ENCODE peak calls at places on chromosome 22, in eight cellular contexts. R, U, N, Q, M, Y, T and C are unnamed samples. For H3K36me3, the result is how much of the 10 kb centered on the place peaks cover.

GRCh38 chr22:26669060-26669481 is 11.7 kb downstream of the MIAT start:
- DNase-seq in R (no peak), U (no peak), N (no peak), Q (peak), M (no peak), Y (no peak), T (no peak), C (peak)

GRCh38 chr22:26127126-26127525 is 42.1 kb upstream of the SEZ6L start:
- DNase-seq in R (no peak), U (no peak), N (no peak), Q (no peak), M (no peak), Y (no peak), T (no peak), C (no peak)

GRCh38 chr22:25668437-25668836 is 73.6 kb upstream of the MYO18B start:
- DNase-seq in R (no peak), U (no peak), N (no peak), Q (no peak), M (peak), Y (no peak), T (no peak), C (no peak)

GRCh38 chr22:24427500-24428164 is at the start of gene ADORA2A:
- DNase-seq in R (no peak), U (no peak), N (no peak), Q (no peak), M (no peak), Y (peak), T (no peak), C (no peak)

GRCh38 chr22:33476716-33477115 is 418.5 kb upstream of the SYN3 start:
- DNase-seq in R (no peak), U (no peak), N (no peak), Q (peak), M (no peak), Y (no peak), T (peak), C (no peak)

GRCh38 chr22:45306139-45306538 is 3.6 kb upstream of the FAM118A start:
- DNase-seq in R (no peak), U (no peak), N (no peak), Q (no peak), M (no peak), Y (no peak), T (no peak), C (no peak)

GRCh38 chr22:26589845-26590524 is at the start of gene TPST2:
- DNase-seq in R (peak), U (peak), N (peak), Q (peak), M (peak), Y (peak), T (peak), C (peak)

GRCh38 chr22:49865156-49865555 is 11.5 kb downstream of the ZBED4 start:
- DNase-seq in R (no peak), U (no peak), N (no peak), Q (no peak), M (no peak), Y (no peak), T (no peak), C (no peak)

GRCh38 chr22:23064381-23065068 is 5.8 kb upstream of the GNAZ start:
- DNase-seq in R (no peak), U (peak), N (peak), Q (no peak), M (no peak), Y (no peak), T (no peak), C (no peak)

DNA sequence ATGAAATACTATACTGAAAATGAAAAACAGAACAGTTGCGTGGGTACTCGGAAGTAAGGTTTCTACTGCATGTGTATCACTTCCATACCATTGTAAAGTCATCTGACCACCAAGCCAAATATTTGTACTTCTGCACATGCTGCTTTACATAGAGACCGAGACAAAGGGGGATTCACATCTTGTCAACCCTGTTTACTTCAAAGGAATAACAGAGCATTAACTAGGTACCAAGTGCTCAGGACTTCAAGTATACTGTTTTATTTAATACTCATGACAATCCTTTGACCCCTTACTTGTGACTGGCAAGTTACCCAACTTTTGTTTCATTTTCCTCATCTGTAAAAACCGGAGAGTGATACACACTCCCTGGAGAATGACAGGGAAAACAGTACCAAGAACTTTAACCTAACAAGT is 9.9 kb downstream of the MAPK1 start:
- DNase-seq in R (no peak), U (no peak), N (no peak), Q (no peak), M (no peak), Y (no peak), T (no peak), C (no peak)
- H3K4me3 ChIP-seq in R (no peak), U (no peak), N (no peak), Q (no peak), M (no peak), Y (no peak), T (no peak), C (no peak)

DNA sequence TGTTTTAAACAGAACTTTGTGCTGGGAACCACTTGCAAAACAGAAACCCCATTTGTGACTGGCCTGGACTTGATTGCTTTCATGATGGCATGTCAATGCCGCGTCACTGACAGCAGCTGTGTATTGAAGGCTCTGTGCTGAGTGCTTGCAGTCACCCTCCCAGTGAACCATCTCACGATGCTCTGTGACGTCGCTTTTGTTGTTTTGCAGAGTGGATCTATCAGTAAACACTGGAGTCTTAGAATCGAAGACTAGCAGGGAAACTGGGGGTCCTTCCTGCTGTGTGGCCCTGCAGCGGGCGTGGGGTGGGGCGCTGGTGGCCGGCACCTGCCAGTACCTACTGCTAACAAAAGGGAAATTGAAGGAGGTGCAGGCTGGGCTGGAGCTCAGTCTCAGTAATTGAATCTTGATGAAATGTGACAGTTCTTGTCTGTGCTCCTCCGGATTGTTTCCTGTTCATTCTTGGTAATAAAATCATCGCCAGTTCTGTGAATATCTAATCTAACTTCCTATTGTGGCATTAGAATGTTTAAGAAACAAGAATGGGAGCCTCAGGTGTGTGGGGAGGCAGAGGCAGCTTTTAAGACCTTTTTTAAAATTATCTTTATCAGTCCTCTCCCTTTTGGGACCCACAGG is 50.5 kb upstream of the PARVG start:
- DNase-seq in R (no peak), U (no peak), N (no peak), Q (no peak), M (no peak), Y (no peak), T (no peak), C (no peak)
- H3K27ac ChIP-seq in R (no peak), U (no peak), N (no peak), Q (no peak), M (no peak), Y (no peak), T (no peak), C (no peak)

GRCh38 chr22:35269630-35270029 is 12.3 kb downstream of the HMGXB4 start:
- DNase-seq in R (no peak), U (no peak), N (no peak), Q (no peak), M (no peak), Y (no peak), T (no peak), C (no peak)
- H3K36me3 ChIP-seq in R (under half), U (half or more), N (half or more), Q (under half), M (under half), Y (under half), T (half or more), C (under half)

DNA sequence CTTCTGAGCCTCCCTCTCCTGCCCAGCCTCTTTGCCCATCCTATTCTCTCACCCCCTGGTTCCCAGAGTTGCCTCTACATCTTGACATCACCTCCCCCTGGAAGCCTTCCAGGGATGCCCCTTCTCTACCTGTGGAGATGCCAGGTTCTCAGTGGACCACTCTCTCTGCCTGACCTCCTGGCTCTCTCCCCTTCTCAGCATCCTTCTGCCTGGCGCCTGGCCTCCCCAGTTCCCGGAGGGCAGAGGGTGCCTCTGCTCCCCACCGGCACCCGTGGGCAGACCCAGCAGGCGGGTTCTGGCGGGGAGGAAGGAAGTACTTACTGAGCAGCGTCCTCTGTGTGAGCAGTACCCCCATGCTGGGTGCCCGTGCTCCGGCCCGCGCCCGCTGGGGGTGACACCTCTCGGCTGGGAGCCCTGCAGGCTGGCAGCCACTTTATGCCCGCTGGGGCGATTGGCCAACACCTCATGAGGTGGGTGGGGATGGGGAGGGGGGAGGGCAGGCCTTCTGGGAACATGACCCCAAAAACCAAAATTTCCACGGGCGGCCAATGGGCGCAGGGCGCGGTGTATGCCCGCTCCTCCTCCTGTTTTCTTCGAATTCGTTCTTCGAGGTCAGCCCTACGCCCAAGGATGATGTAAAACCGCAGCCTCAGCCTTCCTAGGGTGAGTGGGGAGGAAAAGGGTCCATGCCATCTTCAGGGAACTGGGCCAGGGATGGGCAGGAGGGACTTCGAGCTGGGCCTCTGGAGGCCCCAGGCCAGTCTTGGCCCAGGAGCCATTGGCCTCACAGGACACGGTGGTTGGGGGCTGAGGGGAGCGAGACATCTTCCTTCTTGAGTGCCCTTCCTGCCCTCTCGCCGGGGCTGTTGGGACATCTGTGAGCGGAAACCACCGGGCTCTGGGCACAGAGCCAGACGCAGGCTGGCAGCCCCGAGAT is at the start of gene OSM:
- DNase-seq in R (no peak), U (no peak), N (peak), Q (no peak), M (no peak), Y (peak), T (no peak), C (no peak)
- H3K4me3 ChIP-seq in R (peak), U (peak), N (peak), Q (no peak), M (no peak), Y (peak), T (no peak), C (no peak)

GRCh38 chr22:39463277-39463676 is 6.5 kb downstream of the MGAT3 start:
- DNase-seq in R (no peak), U (no peak), N (no peak), Q (no peak), M (no peak), Y (no peak), T (no peak), C (no peak)
- H3K27ac ChIP-seq in R (no peak), U (peak), N (peak), Q (no peak), M (no peak), Y (no peak), T (peak), C (no peak)

DNA sequence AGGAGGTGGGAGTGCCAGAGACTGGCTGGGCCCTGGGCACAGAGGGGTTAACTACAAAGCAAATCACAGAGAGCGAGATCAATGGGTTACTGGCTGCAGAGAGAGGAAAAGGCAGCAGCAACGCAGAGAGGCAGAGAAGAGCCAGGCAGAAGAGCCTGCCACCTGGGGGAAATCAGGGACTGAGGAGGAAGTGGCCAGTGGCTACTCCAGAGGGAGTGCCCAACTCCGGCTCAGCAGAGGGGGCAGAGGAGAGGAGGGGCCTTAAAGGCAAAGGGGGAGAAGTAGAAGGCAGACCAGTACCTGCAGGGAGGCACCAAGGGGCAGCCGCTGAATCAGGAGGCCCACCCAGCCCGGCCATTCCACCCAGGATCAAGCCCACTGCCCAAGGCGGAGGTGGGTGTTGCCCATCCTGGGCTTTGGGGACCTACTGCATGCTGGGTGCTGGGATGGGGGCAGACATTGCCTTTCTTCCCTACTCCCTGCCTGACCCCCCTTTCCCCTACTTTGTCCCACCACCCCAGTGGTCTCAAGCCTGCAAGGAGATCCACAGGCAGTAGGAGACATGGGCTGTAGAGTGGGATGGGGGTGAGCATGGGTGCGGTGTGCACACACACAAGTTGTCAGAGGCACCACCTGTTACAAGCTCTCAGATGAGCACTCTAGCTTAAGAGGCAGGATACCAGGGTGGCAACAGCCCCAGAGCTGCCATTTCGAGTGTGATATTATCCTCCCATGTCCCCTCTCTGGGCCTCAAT is 926 bp upstream of the GALR3 start:
- DNase-seq in R (no peak), U (no peak), N (no peak), Q (peak), M (no peak), Y (no peak), T (no peak), C (no peak)
- H3K36me3 ChIP-seq in R (under half), U (under half), N (under half), Q (under half), M (under half), Y (under half), T (under half), C (under half)

DNA sequence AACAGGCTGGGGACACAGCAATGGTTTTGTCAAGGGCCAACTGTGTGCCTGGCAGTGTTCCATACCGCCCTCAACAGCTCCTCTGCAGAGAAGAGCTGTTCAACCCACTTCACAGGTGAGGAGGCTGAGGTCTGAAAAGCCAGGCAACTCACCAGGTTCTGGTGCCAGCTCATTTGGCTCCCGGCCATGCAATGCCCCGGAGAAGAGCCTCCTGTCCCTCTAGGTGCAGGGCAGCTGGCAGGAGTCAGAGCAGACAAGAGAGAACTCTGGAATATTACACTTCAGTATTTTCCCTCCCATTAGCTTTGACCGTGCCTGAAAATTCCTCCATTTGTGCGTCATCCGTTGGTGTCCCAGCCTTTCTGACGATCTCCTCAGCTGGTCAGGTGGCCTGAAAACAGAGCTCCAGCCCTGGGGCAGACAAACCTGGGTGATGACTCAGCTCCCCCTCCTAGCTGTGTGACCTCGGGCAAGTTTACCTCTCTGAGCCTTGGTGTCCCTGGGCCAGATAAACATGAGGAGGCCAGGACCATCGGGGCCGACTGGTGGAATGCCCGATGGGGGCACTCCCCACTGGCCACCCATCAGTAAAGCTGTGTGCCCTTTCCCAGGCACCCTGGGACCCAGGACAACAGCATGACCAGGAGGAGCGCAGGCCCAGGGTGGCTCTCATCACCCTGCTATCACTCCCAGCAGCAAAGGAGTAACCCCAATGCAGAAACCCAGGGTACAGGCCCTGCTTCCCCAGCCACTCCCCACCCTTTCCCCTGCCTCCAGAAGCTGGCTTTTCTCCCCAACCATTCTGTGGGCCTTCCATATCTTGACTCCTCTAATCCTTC is 9.6 kb upstream of the C1QTNF6 start:
- DNase-seq in R (peak), U (no peak), N (peak), Q (peak), M (peak), Y (no peak), T (peak), C (peak)
- H3K4me3 ChIP-seq in R (no peak), U (peak), N (peak), Q (no peak), M (peak), Y (peak), T (peak), C (no peak)

GRCh38 chr22:48564995-48565394 is 1262.7 kb downstream of the BRD1 start:
- DNase-seq in R (no peak), U (no peak), N (no peak), Q (no peak), M (no peak), Y (no peak), T (no peak), C (no peak)
- H3K27ac ChIP-seq in R (no peak), U (no peak), N (no peak), Q (no peak), M (no peak), Y (no peak), T (no peak), C (no peak)

GRCh38 chr22:29345932-29346331 is 30.4 kb upstream of the RASL10A start:
- DNase-seq in R (no peak), U (no peak), N (no peak), Q (no peak), M (no peak), Y (no peak), T (no peak), C (no peak)

GRCh38 chr22:29342177-29342576 is 26.7 kb upstream of the RASL10A start:
- DNase-seq in R (no peak), U (no peak), N (peak), Q (no peak), M (no peak), Y (no peak), T (no peak), C (no peak)

GRCh38 chr22:29342577-29343312 is 27.2 kb upstream of the RASL10A start:
- DNase-seq in R (peak), U (no peak), N (peak), Q (no peak), M (no peak), Y (no peak), T (no peak), C (peak)

GRCh38 chr22:29343313-29343805 is 27.9 kb upstream of the RASL10A start:
- DNase-seq in R (no peak), U (peak), N (peak), Q (no peak), M (no peak), Y (no peak), T (no peak), C (peak)

GRCh38 chr22:29344137-29344536 is 28.6 kb upstream of the RASL10A start:
- DNase-seq in R (peak), U (peak), N (no peak), Q (peak), M (peak), Y (no peak), T (peak), C (peak)
- H3K36me3 ChIP-seq in R (under half), U (half or more), N (half or more), Q (under half), M (under half), Y (half or more), T (half or more), C (under half)

DNA sequence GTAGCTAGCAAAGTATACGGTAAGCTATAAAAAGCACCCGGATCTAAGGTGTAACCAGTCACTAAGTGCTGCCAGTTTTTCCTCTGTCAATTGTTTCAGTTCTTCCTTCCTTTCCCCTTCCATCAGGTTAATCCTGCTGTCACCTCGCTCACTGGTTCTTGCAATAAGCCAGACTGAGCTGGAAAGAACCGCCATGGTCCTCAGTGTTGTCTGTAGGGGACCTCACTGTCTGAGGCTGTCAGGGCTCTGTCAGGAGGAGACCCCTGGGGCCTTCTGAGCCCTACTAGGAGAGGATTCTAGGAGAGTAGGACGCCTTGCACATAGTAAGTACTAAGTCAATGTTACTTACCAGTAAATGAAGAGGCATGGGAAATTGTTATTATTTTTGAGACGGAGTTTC is 1.4 kb upstream of the TBC1D22A start:
- DNase-seq in R (no peak), U (no peak), N (no peak), Q (no peak), M (no peak), Y (no peak), T (no peak), C (no peak)
- H3K4me3 ChIP-seq in R (no peak), U (peak), N (peak), Q (no peak), M (no peak), Y (no peak), T (no peak), C (no peak)